ENCODE peak calls at places on chromosome 4, in four cellular contexts. One of them, this sample, is unnamed.

GRCh38 chr4:129193357-129194100 is 97.6 kb downstream of the C4orf33 start:
- DNase-seq in activated CD4-positive, alpha-beta T cell treated with anti-CD3 and anti-CD28 coated beads, Interleukin-2, amount 50 U/mL, for 48 hours: no peak
- DNase-seq in activated CD8-positive, alpha-beta T cell treated with anti-CD3 and anti-CD28 coated beads, Interleukin-2, amount 10 ng/mL, durations not matched to agents 7 days and 5 days: no peak
- DNase-seq in uterus: no peak
- DNase-seq in this sample: no peak

GRCh38 chr4:105966046-105966445 is 70.8 kb downstream of the NPNT start:
- DNase-seq in uterus: no peak
- DNase-seq in activated CD8-positive, alpha-beta T cell treated with anti-CD3 and anti-CD28 coated beads, Interleukin-2, amount 10 ng/mL, durations not matched to agents 7 days and 5 days: no peak
- DNase-seq in activated CD4-positive, alpha-beta T cell treated with anti-CD3 and anti-CD28 coated beads, Interleukin-2, amount 50 U/mL, for 48 hours: no peak
- DNase-seq in this sample: no peak

GRCh38 chr4:73679836-73680235 is 59.6 kb upstream of the RASSF6 start:
- DNase-seq in uterus: no peak
- DNase-seq in activated CD8-positive, alpha-beta T cell treated with anti-CD3 and anti-CD28 coated beads, Interleukin-2, amount 10 ng/mL, durations not matched to agents 7 days and 5 days: no peak
- DNase-seq in activated CD4-positive, alpha-beta T cell treated with anti-CD3 and anti-CD28 coated beads, Interleukin-2, amount 50 U/mL, for 48 hours: no peak
- DNase-seq in this sample: no peak

GRCh38 chr4:8832130-8832930 is 39.3 kb downstream of the HMX1 start:
- DNase-seq in activated CD4-positive, alpha-beta T cell treated with anti-CD3 and anti-CD28 coated beads, Interleukin-2, amount 50 U/mL, for 48 hours: no peak
- DNase-seq in activated CD8-positive, alpha-beta T cell treated with anti-CD3 and anti-CD28 coated beads, Interleukin-2, amount 10 ng/mL, durations not matched to agents 7 days and 5 days: no peak
- DNase-seq in uterus: no peak
- DNase-seq in this sample: peak; percentile 0

GRCh38 chr4:7379719-7380118 is 55.0 kb downstream of the PSAPL1 start:
- DNase-seq in activated CD8-positive, alpha-beta T cell treated with anti-CD3 and anti-CD28 coated beads, Interleukin-2, amount 10 ng/mL, durations not matched to agents 7 days and 5 days: no peak
- DNase-seq in activated CD4-positive, alpha-beta T cell treated with anti-CD3 and anti-CD28 coated beads, Interleukin-2, amount 50 U/mL, for 48 hours: no peak
- DNase-seq in uterus: no peak
- DNase-seq in this sample: no peak

GRCh38 chr4:44869222-44869882 is 143.0 kb upstream of the GNPDA2 start:
- DNase-seq in activated CD8-positive, alpha-beta T cell treated with anti-CD3 and anti-CD28 coated beads, Interleukin-2, amount 10 ng/mL, durations not matched to agents 7 days and 5 days: no peak
- DNase-seq in uterus: no peak
- DNase-seq in activated CD4-positive, alpha-beta T cell treated with anti-CD3 and anti-CD28 coated beads, Interleukin-2, amount 50 U/mL, for 48 hours: no peak
- DNase-seq in this sample: no peak

GRCh38 chr4:124322234-124322831 is 390.2 kb downstream of the ANKRD50 start:
- DNase-seq in uterus: no peak
- DNase-seq in activated CD8-positive, alpha-beta T cell treated with anti-CD3 and anti-CD28 coated beads, Interleukin-2, amount 10 ng/mL, durations not matched to agents 7 days and 5 days: no peak
- DNase-seq in activated CD4-positive, alpha-beta T cell treated with anti-CD3 and anti-CD28 coated beads, Interleukin-2, amount 50 U/mL, for 48 hours: no peak
- DNase-seq in this sample: no peak

GRCh38 chr4:74157116-74157742 is 689 bp upstream of the MTHFD2L start:
- DNase-seq in activated CD8-positive, alpha-beta T cell treated with anti-CD3 and anti-CD28 coated beads, Interleukin-2, amount 10 ng/mL, durations not matched to agents 7 days and 5 days: no peak
- DNase-seq in uterus: no peak
- DNase-seq in activated CD4-positive, alpha-beta T cell treated with anti-CD3 and anti-CD28 coated beads, Interleukin-2, amount 50 U/mL, for 48 hours: no peak
- DNase-seq in this sample: no peak

GRCh38 chr4:123250843-123251242 is 145.8 kb upstream of the SPRY1 start:
- DNase-seq in uterus: peak; percentile 21
- DNase-seq in activated CD8-positive, alpha-beta T cell treated with anti-CD3 and anti-CD28 coated beads, Interleukin-2, amount 10 ng/mL, durations not matched to agents 7 days and 5 days: no peak
- DNase-seq in activated CD4-positive, alpha-beta T cell treated with anti-CD3 and anti-CD28 coated beads, Interleukin-2, amount 50 U/mL, for 48 hours: no peak
- DNase-seq in this sample: peak; percentile 19

GRCh38 chr4:2834001-2834921 is 9.4 kb upstream of the ADD1 start:
- DNase-seq in activated CD8-positive, alpha-beta T cell treated with anti-CD3 and anti-CD28 coated beads, Interleukin-2, amount 10 ng/mL, durations not matched to agents 7 days and 5 days: no peak
- DNase-seq in uterus: no peak
- DNase-seq in activated CD4-positive, alpha-beta T cell treated with anti-CD3 and anti-CD28 coated beads, Interleukin-2, amount 50 U/mL, for 48 hours: no peak
- DNase-seq in this sample: no peak

GRCh38 chr4:126267689-126268088 is 952.9 kb downstream of the FAT4 start:
- DNase-seq in activated CD8-positive, alpha-beta T cell treated with anti-CD3 and anti-CD28 coated beads, Interleukin-2, amount 10 ng/mL, durations not matched to agents 7 days and 5 days: no peak
- DNase-seq in activated CD4-positive, alpha-beta T cell treated with anti-CD3 and anti-CD28 coated beads, Interleukin-2, amount 50 U/mL, for 48 hours: no peak
- DNase-seq in uterus: no peak
- DNase-seq in this sample: no peak

GRCh38 chr4:136812100-136812880 is 720.0 kb downstream of the PCDH18 start:
- DNase-seq in uterus: no peak
- DNase-seq in activated CD8-positive, alpha-beta T cell treated with anti-CD3 and anti-CD28 coated beads, Interleukin-2, amount 10 ng/mL, durations not matched to agents 7 days and 5 days: no peak
- DNase-seq in activated CD4-positive, alpha-beta T cell treated with anti-CD3 and anti-CD28 coated beads, Interleukin-2, amount 50 U/mL, for 48 hours: no peak
- DNase-seq in this sample: no peak

GRCh38 chr4:155552180-155552579 is 114.5 kb upstream of the GUCY1A1 start:
- DNase-seq in activated CD4-positive, alpha-beta T cell treated with anti-CD3 and anti-CD28 coated beads, Interleukin-2, amount 50 U/mL, for 48 hours: no peak
- DNase-seq in activated CD8-positive, alpha-beta T cell treated with anti-CD3 and anti-CD28 coated beads, Interleukin-2, amount 10 ng/mL, durations not matched to agents 7 days and 5 days: no peak
- DNase-seq in uterus: no peak
- DNase-seq in this sample: no peak

GRCh38 chr4:26619784-26620183 is 35.9 kb downstream of the TBC1D19 start:
- DNase-seq in activated CD8-positive, alpha-beta T cell treated with anti-CD3 and anti-CD28 coated beads, Interleukin-2, amount 10 ng/mL, durations not matched to agents 7 days and 5 days: no peak
- DNase-seq in activated CD4-positive, alpha-beta T cell treated with anti-CD3 and anti-CD28 coated beads, Interleukin-2, amount 50 U/mL, for 48 hours: no peak
- DNase-seq in uterus: no peak
- DNase-seq in this sample: no peak

GRCh38 chr4:117477925-117478324 is 392.5 kb upstream of the TRAM1L1 start:
- DNase-seq in activated CD8-positive, alpha-beta T cell treated with anti-CD3 and anti-CD28 coated beads, Interleukin-2, amount 10 ng/mL, durations not matched to agents 7 days and 5 days: no peak
- DNase-seq in uterus: no peak
- DNase-seq in activated CD4-positive, alpha-beta T cell treated with anti-CD3 and anti-CD28 coated beads, Interleukin-2, amount 50 U/mL, for 48 hours: no peak
- DNase-seq in this sample: no peak

GRCh38 chr4:8725845-8726244 is 133.3 kb downstream of the CPZ start:
- DNase-seq in activated CD4-positive, alpha-beta T cell treated with anti-CD3 and anti-CD28 coated beads, Interleukin-2, amount 50 U/mL, for 48 hours: no peak
- DNase-seq in activated CD8-positive, alpha-beta T cell treated with anti-CD3 and anti-CD28 coated beads, Interleukin-2, amount 10 ng/mL, durations not matched to agents 7 days and 5 days: no peak
- DNase-seq in uterus: peak; percentile 1
- DNase-seq in this sample: no peak

GRCh38 chr4:6474053-6474568 is 1.7 kb upstream of the PPP2R2C start:
- DNase-seq in activated CD4-positive, alpha-beta T cell treated with anti-CD3 and anti-CD28 coated beads, Interleukin-2, amount 50 U/mL, for 48 hours: no peak
- DNase-seq in uterus: no peak
- DNase-seq in activated CD8-positive, alpha-beta T cell treated with anti-CD3 and anti-CD28 coated beads, Interleukin-2, amount 10 ng/mL, durations not matched to agents 7 days and 5 days: no peak
- DNase-seq in this sample: no peak

GRCh38 chr4:10123227-10124101 is 6.9 kb upstream of the WDR1 start:
- DNase-seq in activated CD8-positive, alpha-beta T cell treated with anti-CD3 and anti-CD28 coated beads, Interleukin-2, amount 10 ng/mL, durations not matched to agents 7 days and 5 days: no peak
- DNase-seq in uterus: peak; percentile 49
- DNase-seq in activated CD4-positive, alpha-beta T cell treated with anti-CD3 and anti-CD28 coated beads, Interleukin-2, amount 50 U/mL, for 48 hours: no peak
- DNase-seq in this sample: no peak

This sample was measured in ovary.